ENCODE peak calls at places on chromosomes 7 and 10, in eight cellular contexts. C, L, B, S, X, D, A and Y are unnamed samples.

GRCh38 chr10:121990015-121990677 is 1.2 kb downstream of the TACC2 start:
- DNase-seq in X (no peak), A (no peak), L (no peak), D (no peak), C (no peak), B (no peak), S (no peak), Y (no peak)

GRCh38 chr7:73995330-73995729 is 32.6 kb upstream of the ELN start:
- DNase-seq in S (no peak), B (peak), C (peak), A (no peak), L (no peak), X (no peak), D (no peak), Y (no peak)

GRCh38 chr7:138460649-138461607 is 869 bp downstream of the TRIM24 start:
- DNase-seq in C (peak), S (peak), D (peak), X (no peak), B (peak), A (peak), L (peak), Y (peak)

GRCh38 chr7:156640949-156641485 is 443 bp downstream of the RNF32 start:
- DNase-seq in L (peak), D (peak), C (peak), X (no peak), A (peak), B (peak), S (peak), Y (no peak)

GRCh38 chr7:18180685-18181084 is 153.0 kb upstream of the PRPS1L1 start:
- DNase-seq in A (no peak), X (no peak), S (no peak), C (no peak), B (no peak), D (no peak), L (no peak), Y (no peak)

GRCh38 chr10:84108797-84109196 is 30.5 kb upstream of the GHITM start:
- DNase-seq in D (no peak), A (no peak), B (no peak), L (no peak), X (no peak), S (no peak), C (no peak), Y (no peak)

GRCh38 chr7:107701191-107701590 is 40.6 kb downstream of the SLC26A4 start:
- DNase-seq in A (no peak), D (no peak), X (no peak), C (no peak), S (no peak), L (no peak), B (no peak), Y (no peak)

GRCh38 chr10:65355141-65355680 is 1570.6 kb upstream of the LRRTM3 start:
- DNase-seq in B (no peak), A (no peak), S (no peak), X (no peak), C (no peak), L (no peak), D (no peak), Y (no peak)

GRCh38 chr7:77537595-77538185 is 595 bp downstream of the PTPN12 start:
- DNase-seq in A (peak), C (peak), L (peak), D (peak), X (no peak), B (no peak), S (peak), Y (peak)

GRCh38 chr7:11313801-11314200 is 340.1 kb downstream of the PHF14 start:
- DNase-seq in A (no peak), S (no peak), C (no peak), L (no peak), B (no peak), X (no peak), D (no peak), Y (no peak)

GRCh38 chr10:73744690-73744994 is 470 bp downstream of the SEC24C start:
- DNase-seq in B (peak), S (peak), C (peak), A (peak), D (peak), L (peak), X (no peak), Y (peak)